ENCODE peak calls at places on chromosomes 12 and 14, in eight cellular contexts. W is left ventricle myocardium inferior; P is ovary; F is cardiac muscle cell; K is thyroid gland; X is CD8-positive, alpha-beta T cell; Z is effector memory CD4-positive, alpha-beta T cell; D is PC-9. E is an unnamed sample. For H3K9me3, the result is how much of the 10 kb centered on the place peaks cover.

GRCh38 chr12:106195638-106196037 is 52.2 kb downstream of the CKAP4 start:
- DNase-seq in X (no peak), Z (no peak), P (peak), D (no peak), W (peak), K (peak), F (peak), E (no peak)

GRCh38 chr14:91415794-91416743 is 1.6 kb downstream of the CCDC88C start:
- DNase-seq in K (no peak), Z (peak), P (no peak), W (no peak), X (peak), D (no peak), F (no peak), E (peak)

GRCh38 chr12:121812921-121813896 is 9.4 kb downstream of the SETD1B start:
- DNase-seq in X (no peak), K (no peak), D (no peak), Z (no peak), W (no peak), P (peak), F (no peak), E (no peak)

GRCh38 chr12:48420031-48420775 is 52.2 kb upstream of the ANP32D start:
- DNase-seq in Z (no peak), D (no peak), W (no peak), F (no peak), X (no peak), K (no peak), P (no peak), E (no peak)

GRCh38 chr12:64609543-64610091 is 678 bp upstream of the RASSF3 start:
- DNase-seq in D (peak), W (no peak), P (no peak), X (no peak), K (no peak), F (peak), Z (no peak), E (no peak)

GRCh38 chr12:29634057-29634456 is 136.6 kb upstream of the OVCH1 start:
- DNase-seq in Z (no peak), W (no peak), K (no peak), X (no peak), F (peak), P (no peak), D (no peak), E (no peak)

GRCh38 chr12:94855853-94856252 is 147.6 kb downstream of the NDUFA12 start:
- DNase-seq in K (no peak), P (no peak), F (no peak), X (no peak), Z (no peak), W (no peak), D (no peak), E (no peak)

GRCh38 chr14:103185051-103186027 is 62.1 kb downstream of the TNFAIP2 start:
- DNase-seq in Z (no peak), W (no peak), D (peak), X (no peak), F (peak), P (no peak), K (no peak), E (no peak)

GRCh38 chr14:78519863-78520262 is 349.7 kb downstream of the NRXN3 start:
- DNase-seq in Z (no peak), W (no peak), F (peak), D (no peak), K (peak), P (no peak), X (no peak), E (no peak)

GRCh38 chr12:126558810-126559209 is 1493.6 kb downstream of the AACS start:
- DNase-seq in P (no peak), D (no peak), Z (no peak), W (no peak), X (no peak), K (no peak), F (no peak), E (no peak)
- H3K9me3 ChIP-seq in P (under half), D (under half), Z (under half), W (under half), X (under half), K (under half), F (under half), E (under half)

GRCh38 chr12:56866493-56866892 is 67.7 kb downstream of the SDR9C7 start:
- DNase-seq in F (no peak), Z (no peak), K (no peak), P (no peak), D (no peak), W (no peak), X (no peak), E (no peak)
- H3K9me3 ChIP-seq in F (under half), Z (under half), K (under half), P (under half), D (under half), W (half or more), X (under half), E (under half)

GRCh38 chr12:34342048-34342447 is 319.8 kb downstream of the ALG10 start:
- DNase-seq in P (no peak), D (no peak), W (no peak), K (no peak), F (no peak), Z (no peak), X (no peak), E (no peak)
- H3K9me3 ChIP-seq in P (under half), D (under half), W (under half), K (under half), F (under half), Z (under half), X (under half), E (under half)

GRCh38 chr12:132940071-132940719 is 15.9 kb downstream of the ZNF605 start:
- DNase-seq in W (no peak), K (no peak), F (no peak), X (no peak), P (no peak), D (no peak), Z (no peak), E (no peak)

GRCh38 chr12:132945806-132946506 is 10.2 kb downstream of the ZNF605 start:
- DNase-seq in Z (no peak), K (no peak), W (no peak), X (no peak), P (no peak), D (no peak), F (no peak), E (no peak)

GRCh38 chr12:132937476-132937875 is 18.6 kb downstream of the ZNF605 start:
- DNase-seq in P (no peak), K (no peak), Z (no peak), X (no peak), W (no peak), D (no peak), F (no peak), E (no peak)

GRCh38 chr12:132942611-132943010 is 13.5 kb downstream of the ZNF605 start:
- DNase-seq in X (no peak), Z (no peak), D (no peak), P (no peak), W (no peak), K (no peak), F (no peak), E (no peak)

GRCh38 chr12:132941336-132941954 is 14.7 kb downstream of the ZNF605 start:
- DNase-seq in X (no peak), Z (no peak), D (no peak), F (no peak), P (no peak), W (no peak), K (no peak), E (no peak)
- H3K9me3 ChIP-seq in X (under half), Z (under half), D (under half), F (under half), P (half or more), W (half or more), K (under half), E (under half)